ENCODE peak calls at places on chromosomes 2 and 18, in four cellular contexts. V is cardiac fibroblast, N is colonic mucosa, T is spleen. Z is an unnamed sample.

GRCh38 chr2:97906309-97906708 is 89.4 kb downstream of the TMEM131 start:
- DNase-seq in N (no peak), T (no peak), V (peak; percentile 19), Z (no peak)

GRCh38 chr2:145842002-145842401 is 1322.1 kb upstream of the ZEB2 start:
- DNase-seq in V (peak; percentile 41), N (no peak), T (no peak), Z (no peak)

GRCh38 chr18:59459352-59460059 is 100.4 kb upstream of the LMAN1 start:
- DNase-seq in T (no peak), N (no peak), V (peak; percentile 86), Z (peak; percentile 72)

GRCh38 chr2:15666776-15667578 is 75.3 kb downstream of the DDX1 start:
- DNase-seq in N (no peak), T (no peak), V (no peak), Z (peak; percentile 30)

GRCh38 chr2:239230318-239231052 is 170.3 kb downstream of the HDAC4 start:
- DNase-seq in N (no peak), V (no peak), T (peak; percentile 84), Z (no peak)

GRCh38 chr18:31057031-31057430 is 14.5 kb upstream of the DSC3 start:
- DNase-seq in T (no peak), N (no peak), V (peak; percentile 21), Z (no peak)

GRCh38 chr2:15034860-15035259 is 402.3 kb downstream of the LRATD1 start:
- DNase-seq in T (no peak), V (no peak), N (no peak), Z (no peak)

GRCh38 chr2:62525549-62525948 is 19.6 kb upstream of the TMEM17 start:
- DNase-seq in V (no peak), T (no peak), N (no peak), Z (no peak)

GRCh38 chr18:4004176-4004829 is 450.8 kb downstream of the DLGAP1 start:
- DNase-seq in N (no peak), V (peak; percentile 6), T (no peak), Z (no peak)

GRCh38 chr2:108932736-108933135 is 56.3 kb downstream of the EDAR start:
- DNase-seq in V (no peak), T (no peak), N (no peak), Z (no peak)

GRCh38 chr2:217840522-217840921 is 162.3 kb downstream of the TNS1 start:
- DNase-seq in V (no peak), T (no peak), N (no peak), Z (no peak)

GRCh38 chr18:7898181-7898580 is 331.1 kb downstream of the PTPRM start:
- DNase-seq in V (no peak), N (no peak), T (no peak), Z (no peak)

GRCh38 chr2:68909793-68910674 is 38.8 kb upstream of the BMP10 start:
- DNase-seq in T (peak; percentile 82), N (peak; percentile 84), V (peak; percentile 84), Z (peak; percentile 76)

GRCh38 chr2:187922841-187923240 is 368.6 kb upstream of the TFPI start:
- DNase-seq in N (no peak), V (no peak), T (no peak), Z (peak; percentile 98)

GRCh38 chr2:182081602-182082260 is 96.1 kb downstream of the PPP1R1C start:
- DNase-seq in V (no peak), T (no peak), N (no peak), Z (no peak)

GRCh38 chr2:127053731-127054603 is 53.0 kb downstream of the BIN1 start:
- DNase-seq in N (no peak), V (no peak), T (peak; percentile 73), Z (no peak)

GRCh38 chr2:98736464-98736889 is 5.5 kb upstream of the MGAT4A start:
- DNase-seq in T (no peak), V (no peak), N (no peak), Z (peak; percentile 17)

GRCh38 chr2:75047189-75047812 is 88.9 kb downstream of the POLE4 start:
- DNase-seq in N (no peak), V (peak; percentile 33), T (no peak), Z (peak; percentile 19)

GRCh38 chr2:39154944-39155343 is 34.1 kb upstream of the SOS1 start:
- DNase-seq in V (peak; percentile 24), N (no peak), T (no peak), Z (no peak)

GRCh38 chr2:96085541-96086355 is 30.6 kb downstream of the ADRA2B start:
- DNase-seq in V (no peak), N (peak; percentile 12), T (peak; percentile 58), Z (no peak)

GRCh38 chr2:181054843-181055242 is 74.4 kb downstream of the UBE2E3 start:
- DNase-seq in T (no peak), N (no peak), V (no peak), Z (no peak)

GRCh38 chr2:65049010-65049639 is 7.1 kb upstream of the CEP68 start:
- DNase-seq in V (no peak), N (no peak), T (no peak), Z (no peak)

GRCh38 chr2:229869226-229869625 is 52.6 kb downstream of the TRIP12 start:
- DNase-seq in V (no peak), N (no peak), T (no peak), Z (no peak)

GRCh38 chr2:57204364-57204763 is 842.2 kb upstream of the VRK2 start:
- DNase-seq in T (no peak), N (no peak), V (no peak), Z (no peak)

GRCh38 chr2:61562615-61563014 is 24.5 kb upstream of the XPO1 start:
- DNase-seq in V (no peak), N (no peak), T (no peak), Z (no peak)

GRCh38 chr18:38028941-38029340 is 463.3 kb upstream of the CELF4 start:
- DNase-seq in N (no peak), T (no peak), V (no peak), Z (no peak)

GRCh38 chr2:96142217-96143113 is 2.8 kb downstream of the DUSP2 start:
- DNase-seq in V (no peak), T (peak; percentile 84), N (no peak), Z (no peak)

GRCh38 chr2:224887159-224887558 is 155.1 kb downstream of the DOCK10 start:
- DNase-seq in N (no peak), T (no peak), V (peak; percentile 49), Z (peak; percentile 42)

GRCh38 chr2:60925994-60926750 is 44.8 kb downstream of the REL start:
- DNase-seq in T (no peak), N (no peak), V (no peak), Z (peak; percentile 52)

GRCh38 chr2:231791107-231791506 is 4.9 kb downstream of the COPS7B start:
- DNase-seq in V (no peak), T (no peak), N (no peak), Z (no peak)

GRCh38 chr18:76252880-76253279 is 242.2 kb downstream of the ZNF516 start:
- DNase-seq in T (no peak), V (no peak), N (no peak), Z (peak; percentile 25)

GRCh38 chr2:158716091-158716815 is 78.9 kb upstream of the DAPL1 start:
- DNase-seq in N (no peak), T (no peak), V (peak; percentile 41), Z (no peak)

GRCh38 chr2:47493317-47493716 is 90.4 kb downstream of the MSH2 start:
- DNase-seq in N (no peak), T (no peak), V (no peak), Z (no peak)

GRCh38 chr2:29147963-29148362 is 32.7 kb downstream of the CLIP4 start:
- DNase-seq in N (no peak), T (no peak), V (no peak), Z (no peak)
- H3K4me3 ChIP-seq in N (no peak overlapping the region), T (no peak overlapping the region), V (no peak overlapping the region), Z (no peak overlapping the region)

GRCh38 chr2:188973650-188974049 is 523 bp upstream of the COL3A1 start:
- DNase-seq in N (no peak), V (no peak), T (no peak), Z (peak; percentile 54)

GRCh38 chr2:188976545-188977268 is 2.5 kb downstream of the COL3A1 start:
- DNase-seq in T (no peak), V (peak; percentile 82), N (no peak), Z (peak; percentile 83)

GRCh38 chr2:188975497-188976102 is 1.4 kb downstream of the COL3A1 start:
- DNase-seq in V (peak; percentile 98), N (peak; percentile 33), T (no peak), Z (peak; percentile 92)

GRCh38 chr2:188971316-188971930 is 2.8 kb upstream of the COL3A1 start:
- DNase-seq in V (no peak), N (no peak), T (no peak), Z (peak; percentile 90)

DNA sequence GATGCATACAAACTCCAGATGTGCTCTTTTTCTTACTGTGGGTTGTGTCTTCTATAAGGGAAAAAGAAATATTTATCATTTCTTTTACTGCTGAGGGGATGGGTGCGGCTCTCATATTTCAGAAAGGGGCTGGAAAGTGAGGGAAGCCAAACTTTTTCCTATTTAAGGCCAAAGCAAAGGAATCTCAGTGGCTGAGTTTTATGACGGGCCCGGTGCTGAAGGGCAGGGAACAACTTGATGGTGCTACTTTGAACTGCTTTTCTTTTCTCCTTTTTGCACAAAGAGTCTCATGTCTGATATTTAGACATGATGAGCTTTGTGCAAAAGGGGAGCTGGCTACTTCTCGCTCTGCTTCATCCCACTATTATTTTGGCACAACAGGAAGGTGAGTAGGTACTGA is at the start of gene COL3A1:
- DNase-seq in T (no peak), V (peak; percentile 96), N (peak; percentile 37), Z (peak; percentile 96)
- H3K4me3 ChIP-seq in T (peak within 1 kb of the TSS; percentile 19), V (peak within 1 kb of the TSS; percentile 71), N (peak within 1 kb of the TSS; percentile 28), Z (peak within 1 kb of the TSS; percentile 99)

DNA sequence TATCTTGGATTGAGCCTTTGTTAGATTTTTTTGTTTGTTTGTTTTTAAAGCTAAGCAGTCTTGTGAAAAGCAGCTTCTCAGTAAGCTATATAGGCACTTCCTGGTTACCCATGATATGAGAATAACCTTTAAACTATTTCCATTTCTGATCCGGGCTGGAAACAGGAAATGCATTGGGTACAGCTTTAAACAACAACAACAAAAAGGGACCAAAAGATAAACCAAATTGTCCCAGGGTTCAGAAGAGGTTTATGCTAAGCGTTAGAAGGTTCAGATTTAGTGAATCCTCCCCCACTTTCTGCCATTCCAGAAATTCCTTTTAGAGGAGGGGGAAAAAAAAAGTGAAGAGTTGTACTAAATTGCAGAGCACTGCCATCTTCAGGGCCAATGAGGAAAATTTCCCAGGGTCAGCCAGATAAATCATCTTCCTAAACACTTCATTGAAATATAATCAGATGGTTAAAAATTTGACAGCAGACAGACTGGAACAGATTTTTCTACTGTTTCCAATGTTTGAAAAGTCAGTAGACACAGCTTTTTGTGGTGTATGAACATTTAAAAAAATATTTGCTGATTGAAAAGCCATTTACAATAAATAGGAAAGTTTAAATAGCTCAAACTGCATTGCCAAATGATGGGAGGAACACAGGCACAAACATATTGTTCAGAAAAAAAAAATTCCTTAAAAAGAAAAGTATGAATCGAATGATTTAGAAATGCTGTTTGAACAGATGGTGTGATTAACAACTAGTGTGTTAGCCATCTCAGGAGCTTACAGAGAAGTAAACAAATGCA is 190.0 kb upstream of the TANK start:
- DNase-seq in T (no peak), N (peak; percentile 33), V (peak; percentile 93), Z (peak; percentile 85)
- H3K4me3 ChIP-seq in T (no peak overlapping the region), N (no peak overlapping the region), V (peak overlapping the region; percentile 4), Z (peak overlapping the region; percentile 1)

GRCh38 chr2:170641961-170642360 is 73.2 kb upstream of the SP5 start:
- DNase-seq in T (no peak), N (no peak), V (no peak), Z (no peak)
- H3K4me3 ChIP-seq in T (no peak overlapping the region), N (no peak overlapping the region), V (no peak overlapping the region), Z (no peak overlapping the region)